ENCODE peak calls at places on chromosome 22, in six cellular contexts. L, X, Y, V, Q and H are unnamed samples.

GRCh38 chr22:29039148-29039547 is 22.5 kb downstream of the C22orf31 start:
- DNase-seq in L (no peak), X (no peak), Y (no peak), V (no peak), Q (no peak), H (no peak)

GRCh38 chr22:50252081-50253045 is 1.3 kb upstream of the HDAC10 start:
- DNase-seq in L (peak), X (peak), Y (no peak), V (peak), Q (peak), H (peak)

GRCh38 chr22:20807315-20807752 is 33.4 kb downstream of the SERPIND1 start:
- DNase-seq in L (no peak), X (no peak), Y (peak), V (no peak), Q (peak), H (no peak)

GRCh38 chr22:40605676-40606250 is 30.8 kb downstream of the MRTFA start:
- DNase-seq in L (no peak), X (no peak), Y (no peak), V (no peak), Q (peak), H (no peak)

GRCh38 chr22:40452730-40453487 is 82.5 kb downstream of the SGSM3 start:
- DNase-seq in L (no peak), X (no peak), Y (no peak), V (peak), Q (no peak), H (no peak)

GRCh38 chr22:46881373-46882118 is 119.1 kb downstream of the TBC1D22A start:
- DNase-seq in L (no peak), X (no peak), Y (no peak), V (no peak), Q (peak), H (no peak)

GRCh38 chr22:47379037-47379436 is 616.6 kb downstream of the TBC1D22A start:
- DNase-seq in L (no peak), X (no peak), Y (no peak), V (no peak), Q (no peak), H (no peak)

GRCh38 chr22:33400891-33401290 is 342.7 kb upstream of the SYN3 start:
- DNase-seq in L (no peak), X (no peak), Y (no peak), V (no peak), Q (no peak), H (no peak)

GRCh38 chr22:43996981-43997265 is 27.2 kb upstream of the PARVB start:
- DNase-seq in L (no peak), X (no peak), Y (no peak), V (no peak), Q (no peak), H (no peak)

GRCh38 chr22:40679249-40679963 is at the start of gene MCHR1:
- DNase-seq in L (peak), X (no peak), Y (no peak), V (no peak), Q (no peak), H (no peak)

GRCh38 chr22:21947040-21948014 is 5.3 kb downstream of the PPM1F start:
- DNase-seq in L (no peak), X (no peak), Y (no peak), V (peak), Q (peak), H (no peak)
- TF ChIP-seq CTCF in L (peak), X (peak), Y (no peak), V (peak), Q (peak), H (no peak)

GRCh38 chr22:17234144-17234623 is 14.9 kb upstream of the ADA2 start:
- DNase-seq in L (peak), X (no peak), Y (no peak), V (no peak), Q (no peak), H (no peak)
- TF ChIP-seq CTCF in L (peak), X (no peak), Y (no peak), V (peak), Q (no peak), H (no peak)

DNA sequence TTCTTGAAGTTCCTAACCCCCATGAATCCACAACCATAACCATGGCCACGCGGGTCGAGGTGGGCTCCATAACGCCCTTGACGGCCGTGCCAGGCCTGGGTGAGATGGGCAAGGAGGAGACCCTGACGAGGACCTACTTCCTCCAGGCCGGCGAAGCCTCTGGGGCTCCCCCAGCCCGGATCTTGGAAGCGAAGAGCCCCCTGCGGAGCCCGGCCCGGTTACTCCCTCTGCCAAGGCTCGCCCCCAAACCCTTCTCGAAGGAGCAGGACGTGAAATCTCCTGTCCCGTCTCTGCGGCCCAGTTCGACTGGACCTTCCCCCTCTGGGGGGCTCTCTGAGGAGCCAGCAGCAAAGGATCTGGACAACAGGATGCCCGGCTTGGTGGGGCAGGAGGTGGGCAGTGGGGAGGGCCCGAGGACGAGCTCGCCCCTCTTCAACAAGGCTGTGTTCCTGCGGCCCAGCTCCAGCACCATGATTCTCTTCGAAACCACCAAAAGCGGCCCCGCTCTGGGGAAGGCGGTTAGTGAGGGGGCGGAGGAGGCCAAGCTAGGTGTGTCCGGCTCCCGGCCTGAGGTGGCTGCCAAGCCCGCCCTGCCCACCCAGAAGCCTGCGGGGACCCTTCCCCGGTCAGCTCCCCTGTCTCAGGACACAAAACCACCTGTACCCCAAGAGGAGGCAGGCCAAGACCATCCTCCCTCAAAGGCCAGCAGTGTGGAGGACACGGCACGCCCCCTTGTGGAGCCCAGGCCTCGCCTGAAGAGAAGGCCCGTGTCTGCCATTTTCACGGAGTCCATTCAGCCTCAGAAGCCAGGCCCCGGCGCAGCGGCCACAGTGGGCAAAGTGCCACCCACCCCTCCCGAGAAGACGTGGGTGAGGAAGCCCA is 75.7 kb downstream of the KIAA1671 start:
- DNase-seq in L (peak), X (peak), Y (no peak), V (peak), Q (no peak), H (no peak)
- TF ChIP-seq CTCF in L (peak), X (peak), Y (no peak), V (peak), Q (peak), H (no peak)

GRCh38 chr22:19800761-19801244 is 40.2 kb downstream of the TBX1 start:
- DNase-seq in L (no peak), X (no peak), Y (no peak), V (peak), Q (peak), H (no peak)
- TF ChIP-seq CTCF in L (no peak), X (no peak), Y (no peak), V (peak), Q (peak), H (no peak)

DNA sequence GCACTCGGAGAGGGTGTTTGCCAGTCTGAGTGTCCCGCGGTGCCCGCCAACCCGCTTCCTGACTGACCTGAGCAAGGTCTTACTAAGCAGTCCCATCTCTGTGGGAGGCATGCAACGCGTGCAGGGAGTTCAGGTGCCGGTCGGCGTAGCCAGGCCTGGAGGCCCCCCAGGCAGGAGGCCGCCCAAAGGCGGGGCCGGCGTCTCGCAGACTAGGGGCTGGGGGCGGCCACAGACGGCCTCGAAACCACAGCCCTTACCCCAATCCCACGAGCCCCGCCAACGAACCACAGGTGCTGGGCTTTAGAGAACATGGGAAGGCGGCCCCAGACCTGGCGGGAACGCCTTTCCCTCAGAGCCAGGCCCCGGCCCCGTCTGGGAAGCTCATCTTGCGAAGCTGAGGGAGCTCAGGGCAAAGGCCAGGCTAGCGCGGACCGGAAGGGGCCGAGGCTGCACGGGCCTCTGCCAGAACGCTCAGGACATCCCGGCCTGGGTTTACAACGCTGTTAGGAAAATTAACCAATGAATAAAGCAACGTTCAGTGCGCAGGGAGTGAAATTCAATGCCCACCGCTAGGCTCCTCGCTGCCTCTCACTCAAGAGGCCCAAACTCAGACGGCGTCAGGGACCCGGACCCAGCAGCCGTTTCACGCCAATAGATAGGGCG is 2.1 kb upstream of the MTFP1 start:
- DNase-seq in L (no peak), X (no peak), Y (no peak), V (peak), Q (no peak), H (peak)
- TF ChIP-seq CTCF in L (no peak), X (no peak), Y (no peak), V (peak), Q (no peak), H (no peak)